ENCODE peak calls at places on chromosome 12, in seven cellular contexts. L is upper lobe of right lung; V is IMR-90; P is left ventricle myocardium inferior; E is GM13977; I is GM20000; U is CD4-positive, alpha-beta T cell. O is an unnamed sample.

GRCh38 chr12:119167904-119168303 is 10.8 kb upstream of the HSPB8 start:
- DNase-seq in L (no peak), V (no peak), P (no peak), E (no peak), I (no peak), U (no peak), O (no peak)

GRCh38 chr12:9340422-9341259 is 132.4 kb upstream of the PZP start:
- DNase-seq in L (no peak), V (peak), P (no peak), E (no peak), I (no peak), U (no peak), O (no peak)

GRCh38 chr12:107553211-107553765 is 132.3 kb upstream of the PWP1 start:
- DNase-seq in L (no peak), V (no peak), P (no peak), E (no peak), I (no peak), U (no peak), O (no peak)

GRCh38 chr12:89789862-89790261 is 81.2 kb upstream of the ATP2B1 start:
- DNase-seq in L (no peak), V (no peak), P (no peak), E (no peak), I (peak), U (no peak), O (no peak)

GRCh38 chr12:111672822-111673381 is 12.9 kb downstream of the BRAP start:
- DNase-seq in L (no peak), V (no peak), P (no peak), E (no peak), I (no peak), U (no peak), O (no peak)

GRCh38 chr12:112121780-112122565 is 3.4 kb upstream of the TRAFD1 start:
- DNase-seq in L (peak), V (peak), P (peak), E (no peak), I (no peak), U (no peak), O (peak)

GRCh38 chr12:49954863-49955830 is 4.6 kb downstream of the AQP2 start:
- DNase-seq in L (peak), V (no peak), P (no peak), E (no peak), I (no peak), U (no peak), O (no peak)

GRCh38 chr12:120793357-120793756 is 67.7 kb downstream of the ACADS start:
- DNase-seq in L (no peak), V (no peak), P (no peak), E (no peak), I (no peak), U (no peak), O (no peak)

GRCh38 chr12:102567031-102567985 is 86.9 kb upstream of the IGF1 start:
- DNase-seq in L (no peak), V (peak), P (no peak), E (no peak), I (no peak), U (no peak), O (no peak)

GRCh38 chr12:119176267-119177055 is 2.3 kb upstream of the HSPB8 start:
- DNase-seq in L (peak), V (peak), P (peak), E (no peak), I (no peak), U (no peak), O (peak)

GRCh38 chr12:31118347-31118830 is 44.7 kb downstream of the DDX11 start:
- DNase-seq in L (no peak), V (no peak), P (no peak), E (peak), I (no peak), U (no peak), O (no peak)

GRCh38 chr12:127209318-127209717 is 1057.7 kb upstream of the TMEM132C start:
- DNase-seq in L (no peak), V (no peak), P (no peak), E (no peak), I (no peak), U (no peak), O (no peak)

GRCh38 chr12:5247144-5247543 is 184.8 kb upstream of the NTF3 start:
- DNase-seq in L (no peak), V (no peak), P (no peak), E (no peak), I (no peak), U (no peak), O (no peak)

GRCh38 chr12:95412826-95413311 is 61.1 kb upstream of the METAP2 start:
- DNase-seq in L (no peak), V (peak), P (no peak), E (no peak), I (no peak), U (no peak), O (no peak)

GRCh38 chr12:75779891-75780501 is 251.6 kb downstream of the PHLDA1 start:
- DNase-seq in L (no peak), V (no peak), P (no peak), E (no peak), I (no peak), U (no peak), O (no peak)

GRCh38 chr12:4969405-4969804 is 59.7 kb downstream of the KCNA1 start:
- DNase-seq in L (no peak), V (no peak), P (no peak), E (no peak), I (no peak), U (no peak), O (no peak)

GRCh38 chr12:101181776-101182175 is 28.3 kb downstream of the SLC5A8 start:
- DNase-seq in L (no peak), V (no peak), P (no peak), E (no peak), I (no peak), U (no peak), O (no peak)

GRCh38 chr12:93387780-93388179 is 10.1 kb downstream of the NUDT4 start:
- DNase-seq in L (no peak), V (peak), P (no peak), E (no peak), I (peak), U (no peak), O (no peak)

GRCh38 chr12:121300083-121300819 is 3.7 kb upstream of the CAMKK2 start:
- DNase-seq in L (no peak), V (no peak), P (no peak), E (no peak), I (no peak), U (no peak), O (no peak)

GRCh38 chr12:113440947-113441782 is 19.0 kb downstream of the SDSL start:
- DNase-seq in L (no peak), V (no peak), P (no peak), E (no peak), I (no peak), U (no peak), O (no peak)

GRCh38 chr12:6774557-6775062 is 2.3 kb downstream of the LAG3 start:
- DNase-seq in L (no peak), V (no peak), P (no peak), E (peak), I (no peak), U (no peak), O (no peak)

GRCh38 chr12:121110211-121110940 is 22.3 kb upstream of the P2RX7 start:
- DNase-seq in L (no peak), V (peak), P (peak), E (peak), I (peak), U (peak), O (peak)

GRCh38 chr12:109497675-109498074 is 20.2 kb downstream of the UBE3B start:
- DNase-seq in L (no peak), V (peak), P (no peak), E (no peak), I (no peak), U (no peak), O (no peak)

GRCh38 chr12:113385282-113385882 is 18.3 kb downstream of the SDS start:
- DNase-seq in L (no peak), V (no peak), P (no peak), E (no peak), I (no peak), U (no peak), O (no peak)

GRCh38 chr12:57875753-57876547 is 29.4 kb upstream of the CTDSP2 start:
- DNase-seq in L (no peak), V (no peak), P (no peak), E (no peak), I (no peak), U (no peak), O (no peak)

GRCh38 chr12:24975425-24975824 is 26.5 kb upstream of the BCAT1 start:
- DNase-seq in L (no peak), V (no peak), P (no peak), E (no peak), I (no peak), U (no peak), O (no peak)

GRCh38 chr12:132067182-132067581 is 76.9 kb downstream of the DDX51 start:
- DNase-seq in L (no peak), V (peak), P (no peak), E (no peak), I (no peak), U (no peak), O (no peak)

GRCh38 chr12:79547735-79548347 is 142.9 kb downstream of the PAWR start:
- DNase-seq in L (no peak), V (peak), P (no peak), E (peak), I (peak), U (no peak), O (no peak)

GRCh38 chr12:90456248-90456647 is 498.7 kb downstream of the CCER1 start:
- DNase-seq in L (no peak), V (no peak), P (no peak), E (no peak), I (no peak), U (no peak), O (no peak)

GRCh38 chr12:6183689-6184441 is 16.3 kb upstream of the CD9 start:
- DNase-seq in L (no peak), V (peak), P (no peak), E (no peak), I (no peak), U (no peak), O (no peak)

GRCh38 chr12:84502907-84503787 is 409.5 kb downstream of the SLC6A15 start:
- DNase-seq in L (no peak), V (peak), P (no peak), E (peak), I (peak), U (no peak), O (no peak)
- TF ChIP-seq CTCF in L (peak), V (peak), P (peak), E (peak), I (peak), U (no peak), O (peak)

DNA sequence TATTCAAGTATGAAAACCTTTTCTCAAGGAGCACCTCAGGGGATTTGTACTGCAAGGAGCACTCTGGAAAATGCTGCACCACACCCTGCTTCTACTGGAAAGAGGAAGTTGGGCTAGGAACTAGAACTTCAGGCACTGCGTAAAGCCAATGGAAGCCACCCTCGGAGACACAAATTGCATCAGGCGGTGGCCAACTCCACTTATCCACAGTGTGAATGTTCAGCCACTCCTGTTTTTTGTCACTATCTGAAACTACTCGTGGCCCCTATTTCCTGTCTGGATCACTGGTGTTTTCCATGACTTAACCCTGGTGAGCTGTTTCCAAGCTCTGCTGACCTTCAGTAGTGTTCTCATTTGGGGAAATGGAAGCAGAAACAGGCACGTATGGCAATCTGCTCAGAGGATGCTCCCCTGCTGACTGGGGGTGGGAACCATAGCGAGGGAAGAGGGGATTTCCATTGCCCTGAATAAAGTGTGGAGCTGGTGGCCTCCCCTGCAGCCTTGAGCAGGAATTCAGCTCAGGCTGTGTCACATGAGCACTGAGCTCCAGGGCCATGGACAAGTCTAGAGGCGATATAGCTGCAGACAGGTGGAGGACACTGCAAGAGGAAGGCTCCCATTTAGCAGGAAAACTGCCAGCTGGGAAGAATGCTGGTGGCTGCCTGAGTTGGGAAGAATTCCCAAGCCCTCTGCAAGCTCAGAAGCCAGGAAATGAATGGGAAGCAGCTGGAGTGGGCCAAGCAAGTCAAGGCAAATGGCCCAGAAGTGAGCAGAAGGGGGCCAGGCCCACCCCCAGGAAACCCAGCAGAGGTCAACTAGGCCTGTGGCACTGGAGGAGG is 50.5 kb upstream of the RAP1B start:
- DNase-seq in L (no peak), V (peak), P (peak), E (no peak), I (no peak), U (no peak), O (no peak)
- TF ChIP-seq CTCF in L (no peak), V (no peak), P (no peak), E (no peak), I (no peak), U (no peak), O (no peak)

DNA sequence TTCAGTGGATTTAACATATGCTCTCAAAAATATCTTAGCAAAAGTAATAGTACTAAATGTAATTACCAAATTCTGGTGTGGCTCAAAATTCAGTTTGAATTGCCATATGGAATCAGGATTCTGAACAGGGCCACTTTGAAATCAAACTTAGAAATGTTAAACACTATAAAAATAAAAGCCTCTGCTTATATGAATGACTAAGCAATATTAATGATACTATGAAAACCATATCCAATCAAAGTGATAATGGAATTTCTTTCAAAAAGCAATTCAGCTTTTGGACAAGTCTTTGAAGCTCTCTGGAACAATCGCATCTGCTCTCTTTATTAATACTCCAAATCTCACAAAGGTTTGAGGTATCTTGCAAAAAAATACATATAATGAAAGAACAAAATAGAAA is 51.6 kb downstream of the ERGIC2 start:
- DNase-seq in L (no peak), V (no peak), P (no peak), E (no peak), I (no peak), U (no peak), O (no peak)
- TF ChIP-seq CTCF in L (no peak), V (no peak), P (no peak), E (no peak), I (no peak), U (no peak), O (no peak)

DNA sequence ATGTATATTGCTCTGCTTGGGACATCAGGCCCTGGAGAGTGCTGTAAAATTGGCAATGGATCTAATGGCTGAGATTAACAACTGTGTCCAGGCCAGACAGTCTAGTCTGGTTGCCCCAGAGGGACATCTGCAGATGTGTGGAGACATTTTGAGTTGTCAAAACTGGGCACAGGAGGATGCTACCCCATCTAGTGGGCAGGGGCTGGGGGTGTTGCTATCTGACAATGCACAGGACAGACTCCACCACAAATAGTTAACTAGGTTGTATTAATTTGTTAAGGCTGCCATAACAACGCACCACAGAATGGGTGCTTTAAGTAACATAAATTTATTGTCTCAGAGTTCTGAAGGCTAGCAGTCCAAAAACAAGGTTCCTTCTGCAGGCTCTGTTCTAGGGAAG is 302.5 kb upstream of the AMIGO2 start:
- DNase-seq in L (no peak), V (no peak), P (no peak), E (no peak), I (no peak), U (no peak), O (no peak)
- TF ChIP-seq CTCF in L (no peak), V (no peak), P (no peak), E (no peak), I (no peak), U (no peak), O (no peak)

GRCh38 chr12:118050972-118051910 is 9.7 kb downstream of the WSB2 start:
- DNase-seq in L (no peak), V (no peak), P (no peak), E (no peak), I (no peak), U (no peak), O (no peak)
- TF ChIP-seq CTCF in L (no peak), V (no peak), P (no peak), E (no peak), I (no peak), U (no peak), O (peak)

GRCh38 chr12:15679146-15679545 is 110.0 kb downstream of the EPS8 start:
- DNase-seq in L (no peak), V (peak), P (no peak), E (no peak), I (no peak), U (no peak), O (no peak)
- TF ChIP-seq CTCF in L (no peak), V (no peak), P (no peak), E (no peak), I (no peak), U (no peak), O (no peak)

GRCh38 chr12:52847335-52848102 is 1.3 kb downstream of the KRT78 start:
- DNase-seq in L (no peak), V (no peak), P (no peak), E (no peak), I (no peak), U (no peak), O (no peak)
- TF ChIP-seq CTCF in L (no peak), V (no peak), P (no peak), E (no peak), I (no peak), U (no peak), O (no peak)

DNA sequence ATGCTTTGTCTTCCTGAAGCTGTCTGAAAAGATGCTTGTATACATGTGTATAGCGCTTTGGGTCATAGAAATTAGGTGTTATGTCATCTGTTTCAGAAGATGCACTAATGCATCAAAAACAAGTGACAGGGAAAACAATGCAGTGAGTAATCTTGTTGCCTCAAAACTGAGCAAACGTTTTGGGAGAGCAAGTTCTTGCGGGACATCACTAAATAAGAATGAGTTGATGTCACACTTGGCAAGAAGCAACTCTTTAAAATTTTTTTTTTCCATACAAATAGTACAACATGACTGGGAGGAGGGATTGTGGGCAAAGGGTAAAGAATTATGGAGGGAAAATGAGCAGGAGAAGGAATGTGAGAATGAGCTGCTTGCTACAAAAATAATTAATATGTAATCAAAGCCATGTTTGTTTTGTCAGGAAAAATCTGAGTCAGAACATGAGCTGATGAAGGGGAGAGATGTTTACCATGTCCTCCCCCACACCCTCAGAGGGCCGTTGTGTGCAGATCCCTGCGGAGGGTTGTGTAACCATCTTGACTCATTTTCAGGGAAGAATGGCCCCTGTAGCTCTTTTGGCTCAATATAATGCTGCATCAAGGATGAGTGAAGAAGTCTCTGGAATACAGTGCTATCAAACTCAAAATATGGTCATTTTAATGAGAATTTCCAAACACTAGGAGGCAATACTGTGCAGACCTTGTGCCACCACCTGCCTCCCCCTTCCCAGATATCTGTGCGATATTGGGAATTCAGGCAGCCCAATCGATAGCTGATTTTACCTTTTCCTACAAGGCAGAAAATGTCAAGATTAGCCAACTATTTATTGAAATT is 41.4 kb downstream of the BORCS5 start:
- DNase-seq in L (peak), V (peak), P (peak), E (no peak), I (no peak), U (no peak), O (no peak)
- TF ChIP-seq CTCF in L (no peak), V (peak), P (peak), E (no peak), I (no peak), U (no peak), O (no peak)

DNA sequence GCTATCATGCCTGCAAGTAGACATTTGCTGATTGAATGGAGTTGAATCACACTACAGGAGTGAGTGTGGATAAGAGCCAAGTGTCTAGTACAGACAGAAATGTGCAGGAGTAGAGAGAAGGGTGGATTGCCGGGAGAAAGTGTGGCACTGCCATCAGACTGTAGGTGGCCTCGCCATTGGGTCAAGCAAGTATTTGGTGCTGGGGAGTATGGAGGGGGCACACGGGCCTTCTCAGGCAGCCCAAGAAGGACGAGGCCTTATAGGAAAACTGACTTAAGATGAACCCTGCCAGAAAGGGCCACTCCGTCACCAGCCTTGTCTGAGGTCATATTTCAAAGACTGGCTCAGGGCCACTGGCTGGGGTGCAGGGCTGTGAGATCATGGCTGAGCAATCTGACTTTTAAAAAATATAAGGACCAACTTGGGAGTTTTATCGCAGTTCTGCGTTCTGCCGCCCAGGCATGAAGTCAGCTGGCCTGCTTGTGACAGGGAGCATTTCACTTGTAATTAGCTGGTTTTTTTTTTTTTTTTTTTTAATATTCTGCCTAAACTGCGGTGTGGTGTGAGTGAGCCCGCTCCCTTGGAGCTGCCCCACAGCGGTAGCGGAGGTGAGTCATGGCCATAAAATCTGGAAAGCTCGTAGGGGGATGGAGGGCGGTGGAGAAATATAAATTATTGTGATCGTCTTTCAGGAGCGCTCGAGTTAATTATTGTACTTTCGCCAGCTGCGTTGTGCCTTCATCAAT is 231.7 kb downstream of the C12orf75 start:
- DNase-seq in L (no peak), V (peak), P (peak), E (no peak), I (no peak), U (no peak), O (peak)
- TF ChIP-seq CTCF in L (no peak), V (no peak), P (peak), E (no peak), I (no peak), U (no peak), O (no peak)